ENCODE peak calls at places on chromosomes 4 and X, in six cellular contexts. T is Peyer's patch, L is body of pancreas, X is dorsolateral prefrontal cortex, D is coronary artery, Q is tibial artery. C is an unnamed sample.

GRCh38 chrX:39470588-39471155 is 627.1 kb downstream of the BCOR start:
- DNase-seq in T (no peak), L (no peak), X (peak; percentile 41), D (no peak), Q (peak; percentile 26), C (no peak)

GRCh38 chrX:136497556-136498048 is at the start of gene HTATSF1:
- DNase-seq in T (no peak), L (no peak), X (peak; percentile 32), D (no peak), Q (no peak), C (no peak)

GRCh38 chr4:85720736-85721135 is 245.8 kb downstream of the ARHGAP24 start:
- DNase-seq in T (no peak), L (no peak), X (no peak), D (no peak), Q (no peak), C (no peak)

GRCh38 chr4:40550900-40551546 is 78.6 kb downstream of the RBM47 start:
- DNase-seq in T (peak; percentile 59), L (peak; percentile 71), X (no peak), D (no peak), Q (no peak), C (peak; percentile 68)

GRCh38 chr4:5423670-5424069 is 284.7 kb downstream of the EVC2 start:
- DNase-seq in T (no peak), L (no peak), X (no peak), D (no peak), Q (no peak), C (no peak)

GRCh38 chrX:54721424-54721823 is 76.6 kb downstream of the ITIH6 start:
- DNase-seq in T (no peak), L (no peak), X (no peak), D (no peak), Q (no peak), C (no peak)

GRCh38 chr4:147017081-147017480 is 71.4 kb upstream of the TTC29 start:
- DNase-seq in T (no peak), L (no peak), X (no peak), D (no peak), Q (no peak), C (no peak)

GRCh38 chr4:26235500-26235899 is 85.3 kb upstream of the RBPJ start:
- DNase-seq in T (peak; percentile 59), L (peak; percentile 73), X (no peak), D (no peak), Q (peak; percentile 80), C (no peak)

GRCh38 chr4:174437324-174437723 is 85.0 kb downstream of the HPGD start:
- DNase-seq in T (no peak), L (no peak), X (no peak), D (no peak), Q (no peak), C (no peak)

GRCh38 chrX:153818571-153819397 is 11.6 kb downstream of the PDZD4 start:
- DNase-seq in T (peak; percentile 56), L (peak; percentile 57), X (no peak), D (peak; percentile 70), Q (no peak), C (no peak)

GRCh38 chr4:120228086-120228485 is 161.4 kb upstream of the MAD2L1 start:
- DNase-seq in T (no peak), L (no peak), X (no peak), D (no peak), Q (no peak), C (no peak)

GRCh38 chrX:47361538-47362511 is 8.6 kb upstream of the ZNF157 start:
- DNase-seq in T (peak; percentile 86), L (peak; percentile 66), X (peak; percentile 91), D (peak; percentile 87), Q (peak; percentile 76), C (peak; percentile 85)

GRCh38 chrX:6279277-6279909 is 50.7 kb upstream of the NLGN4X start:
- DNase-seq in T (no peak), L (no peak), X (no peak), D (no peak), Q (no peak), C (no peak)

GRCh38 chr4:185015108-185015507 is 3.2 kb upstream of the HELT start:
- DNase-seq in T (no peak), L (no peak), X (no peak), D (no peak), Q (no peak), C (no peak)

GRCh38 chrX:130120321-130120731 is 10.0 kb upstream of the ELF4 start:
- DNase-seq in T (no peak), L (no peak), X (no peak), D (no peak), Q (no peak), C (peak; percentile 41)

GRCh38 chr4:6991771-6992557 is 51.2 kb upstream of the TADA2B start:
- DNase-seq in T (no peak), L (peak; percentile 70), X (peak; percentile 56), D (no peak), Q (peak; percentile 39), C (no peak)

GRCh38 chr4:7427326-7428260 is 7.1 kb downstream of the PSAPL1 start:
- DNase-seq in T (peak; percentile 34), L (no peak), X (peak; percentile 21), D (peak; percentile 59), Q (peak; percentile 11), C (no peak)

GRCh38 chrX:155086202-155086840 is 15.0 kb downstream of the BRCC3 start:
- DNase-seq in T (peak; percentile 62), L (peak; percentile 57), X (no peak), D (no peak), Q (no peak), C (no peak)

GRCh38 chr4:29539226-29539625 is 1180.9 kb upstream of the PCDH7 start:
- DNase-seq in T (no peak), L (no peak), X (no peak), D (no peak), Q (no peak), C (no peak)

GRCh38 chr4:37243061-37243460 is 1.5 kb upstream of the NWD2 start:
- DNase-seq in T (no peak), L (no peak), X (peak; percentile 73), D (no peak), Q (no peak), C (no peak)
- TF ChIP-seq CTCF in T (no peak), L (no peak), X (peak; percentile 34), D (no peak), Q (no peak), C (peak; percentile 14)

DNA sequence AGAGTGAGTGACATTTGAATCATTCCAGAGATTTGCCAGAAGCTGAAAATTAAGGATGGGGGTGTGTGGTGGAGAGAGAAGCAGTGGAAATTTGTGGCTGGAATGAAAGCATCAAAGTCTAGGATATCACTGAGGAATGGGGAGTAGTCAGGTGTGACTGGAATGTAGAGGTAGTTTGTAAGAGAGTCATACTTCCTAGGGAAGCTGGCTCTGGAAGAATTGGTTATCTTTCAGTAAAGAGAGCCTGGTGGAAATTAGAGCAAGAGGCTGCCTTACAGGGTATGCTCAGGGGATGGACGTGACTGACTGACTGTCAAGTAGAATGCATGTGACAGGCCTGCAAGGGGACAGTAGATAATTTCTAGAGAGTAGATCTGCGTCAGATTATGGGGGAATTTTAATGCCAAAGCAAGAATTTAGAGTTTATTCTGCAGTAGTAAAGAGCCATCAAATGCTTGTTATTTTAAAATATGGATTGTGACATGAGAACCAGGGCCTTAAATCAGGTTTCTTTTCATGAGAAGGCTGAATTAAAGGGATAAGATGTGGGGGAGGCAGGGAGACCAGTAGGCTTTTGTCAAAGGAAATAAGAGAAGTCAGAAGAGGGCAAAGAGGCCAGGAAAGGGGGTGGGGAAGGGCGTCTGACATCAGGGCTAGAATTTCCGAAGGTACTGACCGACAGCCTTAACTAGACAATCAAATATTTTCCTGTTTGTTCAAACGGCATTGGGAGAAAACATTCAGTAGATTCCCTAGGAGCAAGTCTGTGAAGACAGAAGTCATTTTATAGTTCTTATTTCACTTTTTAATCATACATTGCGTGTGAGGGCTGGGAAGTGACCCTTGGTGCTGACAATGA is 109.9 kb downstream of the AFF1 start:
- DNase-seq in T (no peak), L (no peak), X (no peak), D (no peak), Q (no peak), C (no peak)
- H3K4me3 ChIP-seq in T (no peak overlapping the region), L (no peak overlapping the region), X (no peak overlapping the region), D (peak overlapping the region; percentile 43), Q (peak overlapping the region; percentile 20), C (no peak overlapping the region)

GRCh38 chr4:3190549-3190948 is 58.4 kb upstream of the MSANTD1 start:
- DNase-seq in T (no peak), L (no peak), X (no peak), D (no peak), Q (no peak), C (no peak)

GRCh38 chr4:3192827-3193226 is 56.1 kb upstream of the MSANTD1 start:
- DNase-seq in T (no peak), L (no peak), X (no peak), D (peak; percentile 55), Q (no peak), C (no peak)

GRCh38 chr4:3196670-3197359 is 52.1 kb upstream of the MSANTD1 start:
- DNase-seq in T (no peak), L (peak; percentile 4), X (no peak), D (peak; percentile 45), Q (no peak), C (no peak)

GRCh38 chr4:3192188-3192587 is 56.8 kb upstream of the MSANTD1 start:
- DNase-seq in T (no peak), L (no peak), X (no peak), D (peak; percentile 54), Q (no peak), C (no peak)

GRCh38 chr4:3193531-3194203 is 55.3 kb upstream of the MSANTD1 start:
- DNase-seq in T (no peak), L (no peak), X (no peak), D (no peak), Q (no peak), C (no peak)
- TF ChIP-seq CTCF in T (peak; percentile 26), L (peak; percentile 36), X (peak; percentile 48), D (no peak), Q (no peak), C (no peak)

DNA sequence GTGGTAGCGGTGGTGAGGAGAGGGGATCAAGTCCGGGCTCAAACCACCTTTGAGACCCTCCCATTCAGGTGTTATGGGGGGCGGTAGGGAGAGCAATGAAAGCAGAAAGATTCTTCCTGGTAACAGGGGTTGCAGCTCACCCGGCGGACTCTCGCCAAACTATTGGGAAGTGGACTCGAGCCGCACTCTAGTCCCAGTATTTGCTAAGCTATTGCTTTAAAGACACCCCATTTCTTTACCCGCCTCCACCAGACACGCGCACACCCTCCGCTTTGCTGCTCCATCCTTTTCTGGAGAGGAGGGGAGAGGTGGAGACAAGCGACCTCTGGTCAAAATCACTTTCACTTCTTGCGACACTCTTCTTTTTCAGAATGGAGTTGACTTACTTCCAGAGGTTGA is 625 bp upstream of the GABRA4 start:
- DNase-seq in T (no peak), L (no peak), X (peak; percentile 32), D (peak; percentile 73), Q (no peak), C (no peak)
- H3K4me3 ChIP-seq in T (no peak overlapping the region), L (no peak overlapping the region), X (peak overlapping the region; percentile 62), D (peak overlapping the region; percentile 77), Q (peak overlapping the region; percentile 52), C (peak overlapping the region; percentile 36)

DNA sequence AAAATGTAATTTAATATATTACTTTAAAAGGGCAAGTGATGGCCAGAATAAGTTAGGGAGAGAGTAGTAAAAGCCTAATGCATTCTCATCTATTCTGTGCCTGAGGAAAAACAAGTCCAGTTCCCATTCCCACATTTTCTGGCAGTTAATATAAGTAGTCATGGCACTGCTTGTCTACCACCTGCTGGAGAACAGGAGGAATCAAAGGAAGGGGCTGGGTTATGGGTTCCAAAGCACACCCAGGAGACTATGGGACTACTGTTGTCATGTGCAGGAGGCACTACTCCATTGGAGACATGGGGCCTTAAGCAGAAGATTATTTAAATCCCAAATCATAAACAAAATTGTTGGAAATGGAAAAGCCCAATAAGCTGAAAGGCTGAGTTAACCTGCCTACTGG is 2618.6 kb downstream of the ARAP2 start:
- DNase-seq in T (no peak), L (no peak), X (no peak), D (no peak), Q (no peak), C (no peak)
- TF ChIP-seq CTCF in T (no peak), L (no peak), X (no peak), D (no peak), Q (no peak), C (no peak)